ENCODE peak calls at places on chromosomes 13 and 19, in five cellular contexts. D is transverse colon; Y is tibial nerve; K is cardiac muscle cell; Z is CD8-positive, alpha-beta T cell. U is an unnamed sample.

GRCh38 chr13:101181076-101181685 is 235.1 kb downstream of the NALCN start:
- DNase-seq in Y (no peak), K (no peak), D (no peak), Z (no peak), U (no peak)

GRCh38 chr13:71303144-71303543 is 563.9 kb downstream of the DACH1 start:
- DNase-seq in K (no peak), Z (no peak), Y (no peak), D (no peak), U (no peak)

GRCh38 chr19:6719540-6719861 is 949 bp downstream of the C3 start:
- DNase-seq in Z (no peak), Y (no peak), D (no peak), K (no peak), U (no peak)

GRCh38 chr13:93716623-93717022 is 490.0 kb downstream of the GPC6 start:
- DNase-seq in D (no peak), Y (no peak), Z (no peak), K (no peak), U (no peak)

GRCh38 chr19:55173717-55174409 is 6.2 kb downstream of the SYT5 start:
- DNase-seq in Y (no peak), K (peak; percentile 50), D (peak; percentile 61), Z (no peak), U (peak; percentile 80)

GRCh38 chr19:17686592-17687042 is 1.5 kb downstream of the UNC13A start:
- DNase-seq in Y (no peak), D (no peak), K (peak; percentile 5), Z (no peak), U (peak; percentile 56)

GRCh38 chr13:77846173-77846572 is 72.5 kb downstream of the EDNRB start:
- DNase-seq in D (no peak), Y (no peak), K (no peak), Z (no peak), U (no peak)

GRCh38 chr13:25699056-25699455 is 327.3 kb downstream of the ATP8A2 start:
- DNase-seq in K (no peak), Z (no peak), Y (no peak), D (no peak), U (no peak)

GRCh38 chr13:19601749-19602725 is 31.4 kb upstream of the MPHOSPH8 start:
- DNase-seq in K (peak; percentile 55), D (peak; percentile 34), Y (no peak), Z (peak; percentile 57), U (peak; percentile 54)

GRCh38 chr13:100565291-100565690 is 23.3 kb downstream of the GGACT start:
- DNase-seq in Y (no peak), K (no peak), D (no peak), Z (no peak), U (no peak)

GRCh38 chr13:99690426-99691189 is 189.3 kb downstream of the TM9SF2 start:
- DNase-seq in K (no peak), D (no peak), Z (no peak), Y (no peak), U (no peak)

GRCh38 chr13:113169277-113170272 is 11.1 kb downstream of the PROZ start:
- DNase-seq in Z (no peak), Y (no peak), K (no peak), D (no peak), U (no peak)

GRCh38 chr19:3849092-3849491 is 19.7 kb downstream of the ZFR2 start:
- DNase-seq in K (peak; percentile 44), D (peak; percentile 22), Z (peak; percentile 64), Y (no peak), U (no peak)

GRCh38 chr13:24181991-24182702 is 21.6 kb downstream of the SPATA13 start:
- DNase-seq in D (no peak), Z (no peak), Y (no peak), K (no peak), U (no peak)

GRCh38 chr13:21936674-21937073 is 265.8 kb downstream of the FGF9 start:
- DNase-seq in Z (no peak), D (no peak), K (no peak), Y (no peak), U (no peak)

GRCh38 chr19:12880551-12881171 is 588 bp downstream of the DNASE2 start:
- DNase-seq in Z (no peak), Y (no peak), D (no peak), K (peak; percentile 61), U (peak; percentile 82)

GRCh38 chr19:1324792-1325567 is 39.3 kb downstream of the EFNA2 start:
- DNase-seq in K (peak; percentile 73), Z (no peak), D (peak; percentile 56), Y (peak; percentile 39), U (peak; percentile 89)

GRCh38 chr13:36447501-36447900 is 15.2 kb downstream of the CCNA1 start:
- DNase-seq in K (no peak), Z (no peak), D (no peak), Y (no peak), U (no peak)

GRCh38 chr13:74778946-74779345 is 644.7 kb upstream of the KLF12 start:
- DNase-seq in Y (no peak), K (no peak), D (no peak), Z (no peak), U (no peak)

GRCh38 chr13:91639316-91639715 is 240.9 kb downstream of the GPC5 start:
- DNase-seq in K (no peak), Y (no peak), Z (no peak), D (no peak), U (no peak)

GRCh38 chr13:38045278-38046048 is 175.9 kb upstream of the TRPC4 start:
- DNase-seq in K (peak; percentile 23), Y (no peak), D (no peak), Z (no peak), U (peak; percentile 45)

GRCh38 chr19:49157445-49158224 is at the start of gene TRPM4:
- DNase-seq in D (peak; percentile 95), Y (peak; percentile 79), Z (no peak), K (peak; percentile 96), U (peak; percentile 95)

GRCh38 chr13:113029487-113030258 is 60.7 kb downstream of the MCF2L start:
- DNase-seq in D (peak; percentile 37), K (peak; percentile 63), Y (no peak), Z (peak; percentile 72), U (no peak)

GRCh38 chr19:20478936-20479335 is 86.6 kb downstream of the ZNF737 start:
- DNase-seq in Y (no peak), K (no peak), D (no peak), Z (no peak), U (no peak)

GRCh38 chr13:80116107-80116506 is 224.8 kb downstream of the SPRY2 start:
- DNase-seq in D (no peak), K (no peak), Y (no peak), Z (no peak), U (no peak)

GRCh38 chr19:4191044-4191443 is 8.6 kb downstream of the ANKRD24 start:
- DNase-seq in D (no peak), Y (no peak), K (no peak), Z (no peak), U (no peak)

GRCh38 chr13:29543230-29544215 is 52.0 kb downstream of the SLC7A1 start:
- DNase-seq in Y (no peak), K (no peak), D (no peak), Z (no peak), U (no peak)

GRCh38 chr13:30466358-30466714 is 600 bp upstream of the HMGB1 start:
- DNase-seq in D (no peak), Y (no peak), Z (no peak), K (peak; percentile 13), U (no peak)

GRCh38 chr19:34990578-34991192 is 9.4 kb upstream of the GRAMD1A start:
- DNase-seq in Y (no peak), D (no peak), Z (no peak), K (no peak), U (no peak)

GRCh38 chr13:37945651-37946575 is 76.3 kb upstream of the TRPC4 start:
- DNase-seq in K (no peak), D (no peak), Z (no peak), Y (no peak), U (no peak)

GRCh38 chr19:5590151-5590864 is 22.6 kb upstream of the TINCR start:
- DNase-seq in Z (no peak), Y (no peak), D (no peak), K (no peak), U (no peak)

GRCh38 chr13:76735641-76736040 is 150.6 kb downstream of the KCTD12 start:
- DNase-seq in Z (no peak), Y (no peak), D (no peak), K (no peak), U (no peak)

GRCh38 chr19:56091751-56092546 is 29.1 kb downstream of the ZNF787 start:
- DNase-seq in D (no peak), K (no peak), Z (no peak), Y (no peak), U (no peak)

GRCh38 chr19:32372726-32373613 is 27.6 kb downstream of the ZNF507 start:
- DNase-seq in D (no peak), Z (no peak), Y (no peak), K (no peak), U (no peak)

GRCh38 chr19:18915639-18916038 is 3.5 kb downstream of the COPE start:
- DNase-seq in Y (no peak), D (peak; percentile 39), K (peak; percentile 43), Z (no peak), U (no peak)

GRCh38 chr19:3544742-3545668 is 6.0 kb downstream of the TEKTIP1 start:
- DNase-seq in K (peak; percentile 55), D (peak; percentile 80), Z (peak; percentile 89), Y (peak; percentile 56), U (peak; percentile 95)

GRCh38 chr13:94416454-94417080 is 62.9 kb downstream of the DCT start:
- DNase-seq in D (no peak), Z (no peak), K (peak; percentile 82), Y (no peak), U (no peak)

GRCh38 chr13:46386996-46387851 is at the start of gene RUBCNL:
- DNase-seq in D (peak; percentile 78), Z (no peak), Y (no peak), K (peak; percentile 70), U (peak; percentile 79)

GRCh38 chr13:111114362-111115050 is 604 bp upstream of the ARHGEF7 start:
- DNase-seq in D (peak; percentile 31), Z (no peak), K (peak; percentile 54), Y (no peak), U (peak; percentile 90)

GRCh38 chr13:111117289-111117688 is 2.2 kb downstream of the ARHGEF7 start:
- DNase-seq in Z (no peak), D (no peak), K (no peak), Y (no peak), U (no peak)

GRCh38 chr13:111116830-111117229 is 1.7 kb downstream of the ARHGEF7 start:
- DNase-seq in D (no peak), K (no peak), Z (no peak), Y (no peak), U (no peak)

GRCh38 chr13:111115051-111115840 is at the start of gene ARHGEF7:
- DNase-seq in K (peak; percentile 46), Y (no peak), Z (no peak), D (no peak), U (no peak)

GRCh38 chr13:111115841-111116500 is 861 bp downstream of the ARHGEF7 start:
- DNase-seq in Z (no peak), D (peak; percentile 29), K (peak; percentile 48), Y (peak; percentile 59), U (peak; percentile 72)
- H3K4me3 ChIP-seq in Z (peak overlapping the region; percentile 33), D (peak overlapping the region; percentile 45), K (peak overlapping the region; percentile 59), Y (peak overlapping the region; percentile 37), U (peak overlapping the region; percentile 23)

GRCh38 chr13:40985596-40986327 is 33.4 kb downstream of the ELF1 start:
- DNase-seq in K (no peak), D (no peak), Y (no peak), Z (no peak), U (no peak)
- H3K4me1 ChIP-seq in K (peaks cover 12% of the 10 kb centered on the region), D (peaks cover 32% of the 10 kb centered on the region), Y (peaks cover 65% of the 10 kb centered on the region), Z (peaks cover 62% of the 10 kb centered on the region), U (peaks cover 2% of the 10 kb centered on the region)

GRCh38 chr19:8526345-8527062 is 12.5 kb upstream of the ZNF414 start:
- DNase-seq in D (peak; percentile 92), Y (peak; percentile 82), Z (no peak), K (peak; percentile 97), U (peak; percentile 95)
- H3K4me3 ChIP-seq in D (peak overlapping the region; percentile 73), Y (peak overlapping the region; percentile 85), Z (no peak overlapping the region), K (peak overlapping the region; percentile 78), U (peak overlapping the region; percentile 42)

GRCh38 chr19:46863818-46864629 is 3.2 kb downstream of the ARHGAP35 start:
- DNase-seq in Z (peak; percentile 46), Y (no peak), K (peak; percentile 36), D (no peak), U (no peak)
- H3K4me1 ChIP-seq in Z (peaks cover 40% of the 10 kb centered on the region), Y (peaks cover 74% of the 10 kb centered on the region), K (peaks cover 31% of the 10 kb centered on the region), D (peaks cover 62% of the 10 kb centered on the region), U (peaks cover 13% of the 10 kb centered on the region)

U was measured in aorta.